ENCODE peak calls at places on chromosomes 4 and X, in seven cellular contexts. J is GM23338, E is PC-3, C is HCT116, M is MM.1S, K is GM23248, Y is neural progenitor cell. X is an unnamed sample.

GRCh38 chr4:13054410-13054970 is 429.6 kb downstream of the RAB28 start:
- DNase-seq in J (no peak), E (peak; percentile 28), C (no peak), M (no peak), K (no peak), Y (no peak), X (no peak)

GRCh38 chrX:15451913-15452312 is 41.2 kb downstream of the PIR start:
- DNase-seq in J (no peak), E (no peak), C (no peak), M (no peak), K (no peak), Y (no peak), X (no peak)

GRCh38 chr4:93730760-93731159 is 97.8 kb upstream of the ATOH1 start:
- DNase-seq in J (peak; percentile 21), E (no peak), C (no peak), M (no peak), K (no peak), Y (no peak), X (no peak)

GRCh38 chrX:30971761-30972603 is 82.9 kb upstream of the TAB3 start:
- DNase-seq in J (peak; percentile 51), E (peak; percentile 61), C (no peak), M (peak; percentile 38), K (peak; percentile 66), Y (peak; percentile 56), X (peak; percentile 65)

GRCh38 chr4:26707342-26707741 is 123.5 kb downstream of the TBC1D19 start:
- DNase-seq in J (no peak), E (no peak), C (no peak), M (no peak), K (no peak), Y (no peak), X (no peak)

GRCh38 chr4:53507671-53508286 is 83.5 kb downstream of the LNX1 start:
- DNase-seq in J (no peak), E (no peak), C (no peak), M (no peak), K (peak; percentile 9), Y (no peak), X (no peak)

GRCh38 chrX:13059676-13060499 is 15.5 kb upstream of the FAM9C start:
- DNase-seq in J (no peak), E (peak; percentile 90), C (peak; percentile 26), M (no peak), K (peak; percentile 37), Y (no peak), X (peak; percentile 54)

GRCh38 chrX:54776987-54777672 is 20.9 kb downstream of the ITIH6 start:
- DNase-seq in J (no peak), E (peak; percentile 9), C (no peak), M (no peak), K (no peak), Y (no peak), X (no peak)

GRCh38 chr4:52983563-52984303 is 121.6 kb downstream of the RASL11B start:
- DNase-seq in J (peak; percentile 89), E (peak; percentile 83), C (peak; percentile 50), M (peak; percentile 53), K (peak; percentile 79), Y (peak; percentile 79), X (peak; percentile 84)

GRCh38 chr4:159209249-159209648 is 106.4 kb downstream of the RAPGEF2 start:
- DNase-seq in J (peak; percentile 57), E (no peak), C (no peak), M (no peak), K (no peak), Y (no peak), X (no peak)

GRCh38 chrX:140664939-140665338 is 44.6 kb upstream of the LINC00632 start:
- DNase-seq in J (peak; percentile 24), E (peak; percentile 35), C (no peak), M (peak; percentile 31), K (peak; percentile 48), Y (no peak), X (peak; percentile 13)

GRCh38 chrX:70196961-70197805 is 19.9 kb downstream of the DGAT2L6 start:
- DNase-seq in J (peak; percentile 79), E (peak; percentile 88), C (peak; percentile 60), M (peak; percentile 40), K (peak; percentile 54), Y (peak; percentile 65), X (peak; percentile 75)

GRCh38 chr4:138291431-138291830 is 49.3 kb upstream of the SLC7A11 start:
- DNase-seq in J (no peak), E (no peak), C (no peak), M (no peak), K (no peak), Y (no peak), X (no peak)

GRCh38 chrX:119187298-119187697 is 48.8 kb upstream of the PGRMC1 start:
- DNase-seq in J (no peak), E (peak; percentile 8), C (no peak), M (peak; percentile 15), K (no peak), Y (no peak), X (no peak)

GRCh38 chrX:107676559-107677378 is 48.5 kb downstream of the PRPS1 start:
- DNase-seq in J (no peak), E (peak; percentile 80), C (peak; percentile 78), M (peak; percentile 61), K (peak; percentile 90), Y (no peak), X (peak; percentile 89)

GRCh38 chrX:39214380-39215126 is 413.3 kb downstream of the MID1IP1 start:
- DNase-seq in J (no peak), E (no peak), C (no peak), M (no peak), K (no peak), Y (peak; percentile 24), X (no peak)

DNA sequence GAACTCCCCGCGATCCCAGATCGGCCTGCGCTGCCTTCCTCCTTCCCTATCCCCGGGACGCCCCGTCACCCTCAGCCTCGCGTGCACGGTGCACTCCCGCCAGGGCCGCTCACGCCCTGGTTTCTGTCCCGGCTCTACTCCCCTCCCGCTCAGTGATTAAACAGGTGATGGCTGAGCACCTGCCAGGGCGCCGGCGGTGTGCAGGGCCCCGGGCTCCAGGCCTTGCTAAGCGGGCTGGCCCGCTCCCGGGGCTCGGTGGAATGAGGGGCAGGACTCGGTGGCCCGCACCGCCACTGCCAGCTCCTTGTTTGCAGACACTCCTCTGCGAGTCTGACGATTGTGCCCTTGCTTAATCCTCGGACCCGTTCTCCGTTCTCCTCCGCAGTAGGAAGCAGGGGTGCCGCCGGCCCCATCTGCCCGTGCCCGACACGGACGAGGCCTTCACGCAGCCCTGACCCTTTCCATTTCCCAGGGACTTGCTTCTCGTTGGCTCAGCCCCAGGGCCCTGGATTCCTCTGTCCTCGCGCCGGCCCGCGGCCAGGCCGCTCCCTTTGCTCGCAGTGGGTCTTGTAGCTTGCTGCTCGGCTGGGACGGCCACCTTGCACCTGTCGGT is 143.5 kb downstream of the TRIML1 start:
- DNase-seq in J (peak; percentile 71), E (no peak), C (no peak), M (no peak), K (no peak), Y (peak; percentile 24), X (peak; percentile 38)
- TF ChIP-seq EZH2 in J (no peak), E (no peak), C (no peak), M (no peak), K (no peak), Y (no peak), X (no peak)

DNA sequence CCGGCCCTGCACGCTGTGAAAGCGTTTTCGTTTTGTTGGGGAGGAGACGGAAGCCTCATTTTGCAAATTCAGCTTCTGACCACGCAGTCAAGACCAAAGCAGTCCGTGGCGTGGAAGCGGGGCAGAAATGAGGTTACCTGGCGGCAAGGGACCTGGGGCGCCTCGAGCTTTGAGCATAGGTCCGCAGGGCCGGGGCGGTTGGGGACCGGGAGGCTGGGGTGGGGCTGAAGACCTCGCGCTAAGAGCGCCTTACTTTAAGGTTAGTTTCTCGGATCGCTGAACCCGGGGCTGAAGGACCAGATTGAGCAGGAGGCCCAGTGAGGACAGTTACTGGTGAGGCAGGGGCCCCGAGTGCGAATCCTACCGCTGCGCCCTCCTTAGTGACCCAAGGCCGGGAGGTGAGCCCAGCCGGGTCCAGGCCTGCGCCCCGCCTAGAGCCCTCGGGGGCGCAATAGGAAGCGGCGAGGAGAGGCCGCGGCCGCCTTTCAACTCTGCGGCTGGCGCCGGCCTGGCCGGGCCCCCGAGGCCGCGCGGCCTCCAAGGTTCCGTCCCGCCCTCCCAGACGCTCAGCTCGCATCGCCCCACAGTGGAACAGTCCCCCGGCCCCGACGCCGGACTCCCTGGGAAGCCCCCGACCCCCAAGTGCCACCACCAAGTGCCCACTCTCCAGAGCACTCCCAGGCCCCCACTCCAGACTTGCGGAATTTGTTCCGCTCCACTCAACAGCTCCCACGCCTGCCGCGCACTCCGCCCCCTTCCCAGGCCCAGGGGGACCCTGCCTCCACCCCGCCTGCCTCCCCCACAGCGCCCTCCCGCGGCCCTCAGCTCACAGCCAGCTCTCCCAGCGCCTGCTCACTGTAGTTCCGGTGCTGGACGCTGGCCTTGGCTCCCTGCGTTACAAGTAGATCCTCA is 7.6 kb downstream of the MSX1 start:
- DNase-seq in J (peak; percentile 88), E (no peak), C (no peak), M (no peak), K (no peak), Y (peak; percentile 84), X (peak; percentile 77)
- TF ChIP-seq EZH2phosphoT487 in J (peak; percentile 78), E (no peak), C (no peak), M (no peak), K (no peak), Y (no peak), X (no peak)

GRCh38 chr4:6469898-6470501 is 2.4 kb downstream of the PPP2R2C start:
- DNase-seq in J (no peak), E (no peak), C (no peak), M (no peak), K (no peak), Y (no peak), X (no peak)
- TF ChIP-seq EZH2 in J (no peak), E (no peak), C (no peak), M (no peak), K (no peak), Y (no peak), X (no peak)

GRCh38 chrX:11214346-11215190 is 78.6 kb upstream of the AMELX start:
- DNase-seq in J (no peak), E (no peak), C (no peak), M (no peak), K (no peak), Y (no peak), X (no peak)

GRCh38 chrX:11212741-11213140 is 80.5 kb upstream of the AMELX start:
- DNase-seq in J (peak; percentile 3), E (no peak), C (no peak), M (no peak), K (no peak), Y (no peak), X (no peak)

GRCh38 chrX:11209798-11210197 is 83.4 kb upstream of the AMELX start:
- DNase-seq in J (no peak), E (no peak), C (no peak), M (no peak), K (no peak), Y (no peak), X (no peak)

GRCh38 chrX:11210397-11210796 is 82.8 kb upstream of the AMELX start:
- DNase-seq in J (no peak), E (no peak), C (no peak), M (no peak), K (peak; percentile 8), Y (no peak), X (no peak)

DNA sequence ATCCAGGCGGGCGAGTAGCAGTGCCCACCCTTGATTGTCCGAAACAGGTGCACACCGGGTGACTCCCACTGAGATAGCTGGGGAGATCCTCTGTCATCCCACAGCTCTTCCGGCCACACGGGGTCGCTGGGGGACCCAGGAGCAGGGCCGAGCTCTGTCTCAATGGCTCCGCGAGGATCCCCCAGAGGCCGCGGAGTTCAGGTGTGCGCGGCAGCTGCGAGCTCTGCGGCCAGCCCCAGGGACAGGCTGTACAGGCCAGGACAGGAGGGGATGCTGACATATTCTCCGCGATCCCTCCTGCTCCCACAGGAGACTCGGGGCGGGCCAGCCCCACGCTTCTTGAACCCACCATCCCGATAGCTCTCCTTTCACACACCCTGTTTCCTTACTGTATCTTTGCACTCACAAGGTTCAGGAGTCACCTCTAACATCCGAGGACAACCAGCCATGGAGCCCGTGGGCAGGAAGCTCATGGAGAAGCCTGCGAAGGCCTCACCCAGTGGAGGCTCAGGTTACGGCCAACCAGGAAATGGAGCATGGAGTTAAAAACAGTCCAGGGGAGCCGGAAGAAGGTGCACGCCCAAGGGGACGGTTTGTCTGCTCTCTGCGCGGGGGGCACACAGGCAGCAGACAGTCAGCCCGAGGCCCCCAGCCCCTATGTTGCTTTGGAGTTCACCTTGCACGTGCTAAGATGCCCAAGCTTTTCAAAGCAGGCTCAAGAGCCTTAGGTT is 77.9 kb upstream of the AMELX start:
- DNase-seq in J (peak; percentile 67), E (no peak), C (no peak), M (no peak), K (no peak), Y (peak; percentile 27), X (no peak)
- TF ChIP-seq EZH2phosphoT487 in J (no peak), E (no peak), C (no peak), M (no peak), K (no peak), Y (no peak), X (no peak)

X was measured in hepatocyte.